ENCODE peak calls at places on chromosomes 2 and 18, in four cellular contexts. P is skeletal muscle cell, G is cardiac fibroblast, F is nephron progenitor cell. H is an unnamed sample.
A peak's percentile ranks its signal among the peaks of the same experiment; 100 is the strongest.

GRCh38 chr18:68699043-68699442 is 15.9 kb downstream of the TMX3 start:
- DNase-seq in P (peak; percentile 63), G (peak; percentile 86), F (no peak), H (no peak)

GRCh38 chr2:219803294-219803693 is 175.9 kb downstream of the SLC4A3 start:
- DNase-seq in P (no peak), G (peak; percentile 3), F (no peak), H (no peak)

GRCh38 chr2:222878877-222879601 is 18.2 kb downstream of the ACSL3 start:
- DNase-seq in P (no peak), G (peak; percentile 79), F (no peak), H (no peak)

GRCh38 chr18:477565-477964 is 22.9 kb downstream of the COLEC12 start:
- DNase-seq in P (no peak), G (no peak), F (no peak), H (no peak)

GRCh38 chr2:127633556-127634065 is 12.3 kb upstream of the GPR17 start:
- DNase-seq in P (no peak), G (peak; percentile 22), F (no peak), H (no peak)

GRCh38 chr2:191478754-191479679 is 198.9 kb upstream of the NABP1 start:
- DNase-seq in P (no peak), G (peak; percentile 62), F (no peak), H (no peak)

GRCh38 chr2:167264380-167264779 is 376.1 kb downstream of the XIRP2 start:
- DNase-seq in P (no peak), G (peak; percentile 34), F (no peak), H (no peak)

GRCh38 chr2:239951117-239951734 is 73.9 kb downstream of the NDUFA10 start:
- DNase-seq in P (no peak), G (no peak), F (no peak), H (no peak)

GRCh38 chr2:48107326-48107925 is 201.1 kb upstream of the FBXO11 start:
- DNase-seq in P (no peak), G (peak; percentile 85), F (no peak), H (no peak)

GRCh38 chr18:55078289-55078916 is 119.1 kb upstream of the CCDC68 start:
- DNase-seq in P (no peak), G (peak; percentile 41), F (no peak), H (no peak)

GRCh38 chr2:118772487-118773200 is 74.8 kb downstream of the EN1 start:
- DNase-seq in P (no peak), G (no peak), F (no peak), H (no peak)

GRCh38 chr18:47513614-47514013 is 262.2 kb upstream of the SKOR2 start:
- DNase-seq in P (no peak), G (no peak), F (no peak), H (no peak)

GRCh38 chr2:24409700-24410556 is 49.6 kb upstream of the ITSN2 start:
- DNase-seq in P (peak; percentile 37), G (peak; percentile 84), F (peak; percentile 36), H (no peak)

GRCh38 chr2:66813525-66813924 is 378.6 kb downstream of the MEIS1 start:
- DNase-seq in P (no peak), G (peak; percentile 48), F (no peak), H (no peak)

GRCh38 chr2:215917953-215918620 is 95.3 kb downstream of the MREG start:
- DNase-seq in P (no peak), G (peak; percentile 49), F (no peak), H (no peak)

GRCh38 chr2:216447293-216447692 is 35.0 kb downstream of the SMARCAL1 start:
- DNase-seq in P (no peak), G (no peak), F (no peak), H (no peak)

GRCh38 chr18:58823385-58823784 is 41.3 kb upstream of the ZNF532 start:
- DNase-seq in P (no peak), G (no peak), F (no peak), H (no peak)

GRCh38 chr18:70332694-70333093 is 43.8 kb downstream of the SOCS6 start:
- DNase-seq in P (no peak), G (peak; percentile 61), F (no peak), H (no peak)

GRCh38 chr2:145415151-145415550 is 895.2 kb upstream of the ZEB2 start:
- DNase-seq in P (no peak), G (no peak), F (no peak), H (no peak)

GRCh38 chr2:199379251-199379650 is 78.5 kb downstream of the SATB2 start:
- DNase-seq in P (peak; percentile 65), G (peak; percentile 72), F (no peak), H (no peak)

GRCh38 chr2:246489-247145 is 17.2 kb downstream of the SH3YL1 start:
- DNase-seq in P (peak; percentile 27), G (peak; percentile 77), F (peak; percentile 23), H (no peak)

GRCh38 chr18:80171190-80171872 is 62.3 kb downstream of the ADNP2 start:
- DNase-seq in P (no peak), G (peak; percentile 55), F (peak; percentile 69), H (peak; percentile 47)